ENCODE peak calls at places on chromosome 20, in seven cellular contexts. U is GM23248, B is A673, V is left ventricle myocardium inferior, F is fibroblast of lung, N is SJSA1, I is A549. Y is an unnamed sample.

GRCh38 chr20:56924976-56925695 is 296.0 kb downstream of the TFAP2C start:
- DNase-seq in B (peak; percentile 21), I (no peak), N (no peak), V (no peak), F (no peak), U (peak; percentile 54), Y (no peak)

GRCh38 chr20:18926972-18927371 is 113.4 kb downstream of the SCP2D1 start:
- DNase-seq in U (no peak), F (no peak), I (no peak), N (no peak), B (no peak), V (no peak), Y (no peak)

GRCh38 chr20:24951536-24952047 is 2.5 kb downstream of the CST7 start:
- DNase-seq in N (no peak), I (no peak), F (no peak), U (no peak), V (no peak), B (no peak), Y (no peak)

GRCh38 chr20:56418385-56418861 is 6.4 kb downstream of the CASS4 start:
- DNase-seq in B (no peak), I (no peak), U (peak; percentile 45), V (no peak), N (no peak), F (no peak), Y (no peak)

GRCh38 chr20:38001173-38001875 is 31.9 kb downstream of the TTI1 start:
- DNase-seq in U (peak; percentile 88), V (no peak), B (no peak), F (peak; percentile 84), I (no peak), N (peak; percentile 40), Y (no peak)

GRCh38 chr20:41177636-41178035 is 40.3 kb downstream of the PLCG1 start:
- DNase-seq in U (peak; percentile 97), I (peak; percentile 44), B (peak; percentile 43), V (no peak), N (peak; percentile 82), F (peak; percentile 94), Y (peak; percentile 85)

GRCh38 chr20:51712501-51713212 is 55.5 kb downstream of the ATP9A start:
- DNase-seq in U (peak; percentile 44), B (peak; percentile 66), V (no peak), F (peak; percentile 56), I (peak; percentile 66), N (peak; percentile 25), Y (no peak)

GRCh38 chr20:63664861-63665594 is 6.9 kb downstream of the RTEL1 start:
- DNase-seq in I (no peak), B (peak; percentile 69), N (no peak), U (no peak), V (no peak), F (no peak), Y (no peak)

GRCh38 chr20:5448449-5449118 is 131.8 kb upstream of the PROKR2 start:
- DNase-seq in F (peak; percentile 12), V (no peak), U (peak; percentile 52), B (peak; percentile 60), N (peak; percentile 28), I (peak; percentile 61), Y (peak; percentile 71)

GRCh38 chr20:58224097-58224496 is 4.4 kb downstream of the ANKRD60 start:
- DNase-seq in F (no peak), N (no peak), U (peak; percentile 47), I (no peak), B (no peak), V (no peak), Y (no peak)

GRCh38 chr20:5886788-5887187 is 63.5 kb downstream of the TRMT6 start:
- DNase-seq in I (no peak), V (peak; percentile 20), N (no peak), B (no peak), U (no peak), F (peak; percentile 27), Y (peak; percentile 36)

GRCh38 chr20:57661201-57662027 is 41.2 kb upstream of the ZBP1 start:
- DNase-seq in F (no peak), N (no peak), U (no peak), V (peak; percentile 12), I (no peak), B (no peak), Y (no peak)

GRCh38 chr20:57509665-57510237 is 15.2 kb downstream of the CTCFL start:
- DNase-seq in B (peak; percentile 10), V (no peak), I (peak; percentile 45), N (no peak), U (peak; percentile 30), F (no peak), Y (peak; percentile 61)

GRCh38 chr20:35434085-35435005 is 3.7 kb downstream of the GDF5 start:
- DNase-seq in I (no peak), U (peak; percentile 14), F (no peak), N (no peak), B (no peak), V (peak; percentile 54), Y (no peak)

GRCh38 chr20:6081236-6081635 is 27.4 kb upstream of the LRRN4 start:
- DNase-seq in B (no peak), N (no peak), I (no peak), U (peak; percentile 85), F (peak; percentile 51), V (no peak), Y (no peak)

GRCh38 chr20:23229989-23230388 is 120.6 kb upstream of the NXT1 start:
- DNase-seq in B (no peak), N (no peak), F (no peak), I (no peak), V (no peak), U (no peak), Y (no peak)

GRCh38 chr20:45826381-45827019 is 612 bp downstream of the TNNC2 start:
- DNase-seq in U (peak; percentile 58), I (no peak), N (no peak), V (no peak), F (no peak), B (no peak), Y (peak; percentile 57)

GRCh38 chr20:41179961-41180360 is 42.6 kb downstream of the PLCG1 start:
- DNase-seq in I (no peak), U (no peak), V (no peak), B (no peak), F (no peak), N (no peak), Y (no peak)

GRCh38 chr20:4936392-4936850 is 64.9 kb downstream of the SLC23A2 start:
- DNase-seq in I (no peak), F (no peak), B (no peak), V (no peak), U (no peak), N (no peak), Y (no peak)

GRCh38 chr20:53677447-53678314 is 84.0 kb upstream of the ZNF217 start:
- DNase-seq in I (peak; percentile 66), U (peak; percentile 24), N (no peak), B (peak; percentile 92), F (peak; percentile 56), V (peak; percentile 32), Y (no peak)

GRCh38 chr20:1376007-1376406 is 16.8 kb downstream of the FKBP1A start:
- DNase-seq in N (no peak), U (no peak), V (no peak), I (no peak), F (no peak), B (no peak), Y (no peak)

GRCh38 chr20:1376453-1377270 is 16.2 kb downstream of the FKBP1A start:
- DNase-seq in I (no peak), N (no peak), V (no peak), U (peak; percentile 35), B (no peak), F (no peak), Y (no peak)

GRCh38 chr20:1377341-1377871 is 15.4 kb downstream of the FKBP1A start:
- DNase-seq in F (no peak), I (no peak), V (no peak), U (no peak), N (no peak), B (no peak), Y (no peak)

GRCh38 chr20:1375515-1375914 is 17.3 kb downstream of the FKBP1A start:
- DNase-seq in I (no peak), V (no peak), F (peak; percentile 62), B (no peak), N (no peak), U (peak; percentile 87), Y (no peak)

DNA sequence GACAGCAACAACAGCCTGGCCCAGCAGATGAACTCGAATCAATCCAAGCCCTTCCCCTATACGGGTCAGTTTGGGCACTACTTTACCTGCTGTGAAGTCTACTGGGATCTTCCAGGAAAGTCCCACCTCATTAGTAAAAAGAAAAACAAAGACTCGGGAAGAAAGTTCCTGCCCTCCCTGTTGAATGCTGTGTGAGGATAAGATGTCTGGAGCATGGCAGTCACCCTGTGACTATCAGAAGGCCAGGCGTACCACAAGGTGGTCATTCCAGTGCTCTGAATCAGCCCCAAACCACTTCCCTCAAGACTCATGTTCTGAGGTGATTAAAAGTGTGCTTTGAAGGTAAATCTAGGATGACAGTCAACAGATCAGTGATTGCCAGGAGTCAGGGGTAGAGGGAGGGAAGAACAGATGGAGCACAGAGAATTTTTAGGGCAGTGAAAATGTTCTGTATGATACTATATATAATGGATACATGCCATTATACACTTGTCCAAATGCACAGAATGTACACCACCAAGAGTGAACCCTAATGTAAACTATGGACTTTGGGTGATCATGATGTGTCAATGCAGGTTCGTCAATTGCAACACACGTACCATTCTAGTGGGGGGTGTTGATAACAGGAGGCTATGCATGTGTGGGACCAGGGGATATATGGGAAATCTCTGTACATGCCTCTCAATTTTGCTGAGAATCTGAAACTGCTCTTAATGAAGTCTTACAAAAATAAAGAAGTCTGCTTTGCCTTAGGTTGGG is 14.7 kb downstream of the FKBP1A start:
- DNase-seq in B (no peak), U (peak; percentile 56), N (peak; percentile 37), I (no peak), F (peak; percentile 80), V (no peak), Y (no peak)
- H3K4me1 ChIP-seq in B (peaks cover 15% of the 10 kb centered on the region), U (peaks cover 55% of the 10 kb centered on the region), N (peaks cover 20% of the 10 kb centered on the region), I (peaks cover 22% of the 10 kb centered on the region), F (peaks cover 2% of the 10 kb centered on the region), V (peaks cover 100% of the 10 kb centered on the region), Y (peaks cover 11% of the 10 kb centered on the region)

GRCh38 chr20:36876473-36876833 is 515 bp downstream of the TLDC2 start:
- DNase-seq in B (no peak), F (no peak), V (no peak), I (no peak), N (no peak), U (no peak), Y (no peak)
- H3K4me1 ChIP-seq in B (no peaks in the 10 kb centered on the region), F (no peaks in the 10 kb centered on the region), V (peaks cover 9% of the 10 kb centered on the region), I (no peaks in the 10 kb centered on the region), N (peaks cover 29% of the 10 kb centered on the region), U (no peaks in the 10 kb centered on the region), Y (peaks cover under 1% of the 10 kb centered on the region)

GRCh38 chr20:44594730-44595129 is 12.4 kb downstream of the PKIG start:
- DNase-seq in F (peak; percentile 81), B (no peak), U (peak; percentile 74), V (peak; percentile 39), I (peak; percentile 65), N (peak; percentile 31), Y (no peak)
- H3K4me1 ChIP-seq in F (peaks cover 25% of the 10 kb centered on the region), B (peaks cover 22% of the 10 kb centered on the region), U (peaks cover 10% of the 10 kb centered on the region), V (peaks cover 93% of the 10 kb centered on the region), I (peaks cover 32% of the 10 kb centered on the region), N (peaks cover 25% of the 10 kb centered on the region), Y (no peaks in the 10 kb centered on the region)

GRCh38 chr20:61701802-61702201 is 363.9 kb downstream of the TAF4 start:
- DNase-seq in B (no peak), U (no peak), N (no peak), I (no peak), V (no peak), F (no peak), Y (no peak)
- H3K4me1 ChIP-seq in B (no peaks in the 10 kb centered on the region), U (no peaks in the 10 kb centered on the region), N (no peaks in the 10 kb centered on the region), I (no peaks in the 10 kb centered on the region), V (peaks cover 4% of the 10 kb centered on the region), F (no peaks in the 10 kb centered on the region), Y (no peaks in the 10 kb centered on the region)

GRCh38 chr20:17837179-17837578 is 131.4 kb downstream of the SNX5 start:
- DNase-seq in V (no peak), I (no peak), U (no peak), N (no peak), B (no peak), F (no peak), Y (no peak)
- H3K4me1 ChIP-seq in V (peaks cover 35% of the 10 kb centered on the region), I (peaks cover 21% of the 10 kb centered on the region), U (peaks cover 51% of the 10 kb centered on the region), N (peaks cover 44% of the 10 kb centered on the region), B (no peaks in the 10 kb centered on the region), F (peaks cover 29% of the 10 kb centered on the region), Y (no peaks in the 10 kb centered on the region)

Y was measured in SJCRH30.